ENCODE peak calls at places on chromosome 5, in four cellular contexts. T is GM12878, D is K562, J is SK-N-SH. F is an unnamed sample.

GRCh38 chr5:54186108-54186507 is 124.3 kb downstream of the ARL15 start:
- DNase-seq in J (no peak), D (no peak), T (no peak), F (no peak)

GRCh38 chr5:51380603-51381207 is 2.5 kb upstream of the ISL1 start:
- DNase-seq in D (peak), T (no peak), J (peak), F (peak)

GRCh38 chr5:87074934-87075541 is 192.6 kb upstream of the RASA1 start:
- DNase-seq in D (no peak), J (no peak), T (peak), F (no peak)

GRCh38 chr5:1066676-1067075 is 45.2 kb downstream of the SLC12A7 start:
- DNase-seq in J (peak), T (no peak), D (no peak), F (no peak)

GRCh38 chr5:55936100-55936693 is 58.6 kb downstream of the IL6ST start:
- DNase-seq in J (peak), T (no peak), D (peak), F (peak)

GRCh38 chr5:141681695-141682641 is at the start of gene ARAP3:
- DNase-seq in D (peak), T (no peak), J (peak), F (peak)

GRCh38 chr5:115349001-115349817 is 52.8 kb upstream of the CCDC112 start:
- DNase-seq in J (no peak), T (no peak), D (no peak), F (peak)

GRCh38 chr5:43193171-43193951 is 1.3 kb downstream of the NIM1K start:
- DNase-seq in J (peak), D (peak), T (no peak), F (peak)

GRCh38 chr5:96714951-96715451 is 52.8 kb downstream of the CAST start:
- DNase-seq in T (no peak), J (no peak), D (peak), F (peak)

GRCh38 chr5:110512266-110512665 is 214.2 kb downstream of the TMEM232 start:
- DNase-seq in D (no peak), J (no peak), T (no peak), F (no peak)

GRCh38 chr5:67047616-67048015 is 149.0 kb downstream of the CD180 start:
- DNase-seq in J (no peak), D (no peak), T (no peak), F (no peak)

GRCh38 chr5:95641803-95642220 is 4.8 kb upstream of the RFESD start:
- DNase-seq in D (no peak), J (no peak), T (no peak), F (peak)

GRCh38 chr5:147483197-147483790 is 26.6 kb downstream of the DPYSL3 start:
- DNase-seq in T (no peak), J (no peak), D (no peak), F (no peak)

GRCh38 chr5:129746884-129747283 is 1.0 kb upstream of the MINAR2 start:
- DNase-seq in T (no peak), D (no peak), J (no peak), F (no peak)

GRCh38 chr5:82601085-82601484 is 322.9 kb upstream of the RPS23 start:
- DNase-seq in J (no peak), D (no peak), T (no peak), F (peak)

GRCh38 chr5:118533166-118533565 is 455.2 kb downstream of the DTWD2 start:
- DNase-seq in J (no peak), T (no peak), D (no peak), F (no peak)

GRCh38 chr5:135834639-135835529 is at the start of gene SLC25A48:
- DNase-seq in J (peak), D (peak), T (no peak), F (peak)

GRCh38 chr5:119279093-119279492 is 76.7 kb upstream of the TNFAIP8 start:
- DNase-seq in D (no peak), T (no peak), J (no peak), F (no peak)

GRCh38 chr5:109748545-109748944 is 58.8 kb downstream of the MAN2A1 start:
- DNase-seq in T (no peak), D (no peak), J (no peak), F (peak)

DNA sequence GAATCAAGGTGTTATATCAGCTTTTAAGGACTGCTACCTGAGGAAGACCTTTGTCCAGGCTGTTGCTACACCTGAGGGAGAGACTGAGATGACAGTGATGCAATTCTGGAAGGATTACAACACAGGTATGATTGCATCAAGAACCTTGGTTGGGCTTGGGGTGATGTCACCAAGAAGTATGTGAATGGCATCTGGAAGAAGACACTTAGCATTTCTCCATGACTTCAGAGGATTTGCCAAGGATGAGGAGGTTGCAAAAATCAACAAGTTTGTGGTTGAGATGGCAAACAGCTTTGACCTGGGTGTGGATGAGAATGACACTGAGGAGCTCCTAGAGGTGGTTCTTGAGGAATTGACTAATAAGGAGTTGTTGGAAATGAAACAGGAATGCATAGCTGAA is 67.9 kb upstream of the PANK3 start:
- DNase-seq in T (no peak), D (no peak), J (no peak), F (no peak)
- TF ChIP-seq MXI1 in T (no peak), D (no peak), J (no peak), F (no peak)

GRCh38 chr5:34530637-34531036 is 125.5 kb upstream of the RAI14 start:
- DNase-seq in D (peak), T (no peak), J (no peak), F (no peak)

GRCh38 chr5:34533582-34534236 is 122.4 kb upstream of the RAI14 start:
- DNase-seq in T (no peak), D (no peak), J (no peak), F (no peak)

GRCh38 chr5:34529581-34530331 is 126.4 kb upstream of the RAI14 start:
- DNase-seq in T (no peak), J (no peak), D (no peak), F (no peak)

GRCh38 chr5:34534237-34535108 is 121.7 kb upstream of the RAI14 start:
- DNase-seq in J (no peak), D (no peak), T (peak), F (peak)

GRCh38 chr5:34531736-34532135 is 124.4 kb upstream of the RAI14 start:
- DNase-seq in J (no peak), T (no peak), D (no peak), F (no peak)
- TF ChIP-seq SMC3 in J (no peak), T (no peak), D (no peak), F (no peak)

GRCh38 chr5:122984425-122984824 is 52.1 kb downstream of the PPIC start:
- DNase-seq in T (no peak), J (no peak), D (no peak), F (no peak)
- TF ChIP-seq MAX in T (no peak), J (no peak), D (no peak), F (no peak)

GRCh38 chr5:149567226-149567625 is 14.1 kb upstream of the ARHGEF37 start:
- DNase-seq in D (no peak), J (no peak), T (no peak), F (no peak)

GRCh38 chr5:149563461-149563860 is 12.2 kb upstream of the CSNK1A1 start:
- DNase-seq in D (no peak), T (no peak), J (no peak), F (no peak)

GRCh38 chr5:149559712-149560111 is 8.5 kb upstream of the CSNK1A1 start:
- DNase-seq in T (no peak), D (no peak), J (no peak), F (no peak)

GRCh38 chr5:149561848-149562247 is 10.6 kb upstream of the CSNK1A1 start:
- DNase-seq in T (no peak), D (no peak), J (peak), F (peak)
- TF ChIP-seq MXI1 in T (no peak), D (no peak), J (peak), F (no peak)

GRCh38 chr5:123755587-123756324 is 243.8 kb downstream of the CSNK1G3 start:
- DNase-seq in J (peak), D (no peak), T (no peak), F (no peak)
- TF ChIP-seq SMC3 in J (no peak), D (no peak), T (no peak), F (no peak)

GRCh38 chr5:60417500-60418181 is 282.3 kb downstream of the DEPDC1B start:
- DNase-seq in T (no peak), J (no peak), D (no peak), F (peak)

GRCh38 chr5:60410427-60410826 is 289.5 kb downstream of the DEPDC1B start:
- DNase-seq in J (no peak), D (no peak), T (no peak), F (peak)

DNA sequence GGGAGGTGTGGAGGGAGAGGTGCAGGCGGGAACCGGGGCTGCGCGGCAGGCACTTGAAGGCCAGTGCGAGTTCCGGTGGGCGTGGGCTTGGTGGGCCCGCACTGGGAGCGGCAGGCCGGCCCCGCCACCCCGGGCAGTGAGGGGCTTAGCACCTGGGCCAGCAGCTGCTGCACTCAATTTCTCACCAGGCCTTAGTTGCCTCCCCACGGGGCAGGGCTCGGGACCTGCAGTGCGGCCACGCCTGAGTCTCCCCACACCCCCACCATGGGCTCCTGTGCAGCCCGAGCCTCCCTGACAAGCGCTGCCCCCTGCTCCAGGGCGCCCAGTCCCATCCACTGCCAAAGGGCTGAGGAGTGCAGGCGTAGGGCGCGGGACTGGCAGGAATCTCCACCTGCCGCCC is 284.5 kb downstream of the DEPDC1B start:
- DNase-seq in D (no peak), T (no peak), J (no peak), F (no peak)
- TF ChIP-seq MAX in D (no peak), T (no peak), J (no peak), F (no peak)

GRCh38 chr5:145324767-145325479 is 510.2 kb downstream of the PRELID2 start:
- DNase-seq in D (no peak), J (no peak), T (no peak), F (no peak)

DNA sequence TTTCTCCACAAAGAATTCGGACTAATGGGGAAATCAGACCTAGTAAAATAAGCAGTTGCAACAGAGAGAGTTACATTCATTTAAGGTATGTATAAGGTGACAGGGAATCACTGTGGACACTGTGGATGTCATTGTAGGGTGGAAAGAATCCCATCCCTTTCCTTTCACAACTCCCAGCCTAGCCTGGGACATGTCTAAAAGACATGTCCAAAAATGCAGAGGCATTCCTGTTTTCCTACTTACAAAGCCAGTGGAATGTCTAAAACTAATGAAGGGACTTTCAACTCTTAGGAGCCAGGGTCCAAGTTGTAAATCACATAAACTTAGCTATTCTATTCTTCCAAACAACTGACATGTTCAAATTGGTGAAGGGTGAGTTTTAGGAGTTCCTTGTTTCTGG is 511.0 kb downstream of the PRELID2 start:
- DNase-seq in T (no peak), J (no peak), D (no peak), F (no peak)
- TF ChIP-seq MXI1 in T (no peak), J (no peak), D (no peak), F (no peak)

GRCh38 chr5:157597277-157597676 is 21.7 kb upstream of the ADAM19 start:
- DNase-seq in D (no peak), T (no peak), J (no peak), F (peak)
- TF ChIP-seq SMC3 in D (no peak), T (no peak), J (no peak), F (no peak)